ENCODE peak calls at places on chromosome 14, in five cellular contexts. S, N, K, X and E are unnamed samples.
A peak's percentile ranks its signal among the peaks of the same experiment; 100 is the strongest.

GRCh38 chr14:24705840-24706239 is 71.8 kb upstream of the GZMB start:
- DNase-seq in X (no peak), K (no peak), S (no peak), N (no peak), E (no peak)

GRCh38 chr14:68084256-68084655 is 264.7 kb downstream of the RAD51B start:
- DNase-seq in X (peak; percentile 45), N (no peak), K (no peak), S (no peak), E (no peak)

GRCh38 chr14:23380197-23381016 is 3.6 kb downstream of the CMTM5 start:
- DNase-seq in N (no peak), X (no peak), S (no peak), K (no peak), E (no peak)

GRCh38 chr14:92397140-92397815 is 74.3 kb downstream of the SLC24A4 start:
- DNase-seq in S (no peak), N (no peak), X (peak; percentile 62), K (no peak), E (no peak)

GRCh38 chr14:103391048-103391447 is 5.8 kb downstream of the MARK3 start:
- DNase-seq in S (no peak), X (peak; percentile 87), N (peak; percentile 45), K (peak; percentile 51), E (no peak)

GRCh38 chr14:92923744-92924103 is 774 bp downstream of the CHGA start:
- DNase-seq in S (no peak), K (no peak), X (no peak), N (no peak), E (no peak)

GRCh38 chr14:102759416-102759815 is 17.8 kb upstream of the TRAF3 start:
- DNase-seq in K (no peak), X (no peak), N (peak; percentile 32), S (no peak), E (no peak)

GRCh38 chr14:55780156-55780946 is 200.3 kb downstream of the KTN1 start:
- DNase-seq in K (no peak), X (peak; percentile 33), S (peak; percentile 28), N (no peak), E (no peak)

GRCh38 chr14:22610931-22611330 is 12.8 kb downstream of the ABHD4 start:
- DNase-seq in X (no peak), K (no peak), S (no peak), N (no peak), E (no peak)

GRCh38 chr14:68297011-68297410 is 477.4 kb downstream of the RAD51B start:
- DNase-seq in X (no peak), K (no peak), N (no peak), S (no peak), E (no peak)

GRCh38 chr14:63543826-63544320 is 696 bp upstream of the PPP2R5E start:
- DNase-seq in N (no peak), X (no peak), S (no peak), K (no peak), E (no peak)

GRCh38 chr14:55126089-55126488 is 3.0 kb upstream of the LGALS3 start:
- DNase-seq in S (no peak), X (no peak), K (no peak), N (no peak), E (no peak)

GRCh38 chr14:73785336-73785833 is 66.2 kb upstream of the PTGR2 start:
- DNase-seq in K (peak; percentile 49), S (no peak), N (no peak), X (peak; percentile 93), E (no peak)

GRCh38 chr14:59481407-59482119 is 2.6 kb downstream of the L3HYPDH start:
- DNase-seq in K (no peak), X (peak; percentile 60), S (no peak), N (no peak), E (no peak)

GRCh38 chr14:74704656-74705055 is 8.2 kb downstream of the AREL1 start:
- DNase-seq in N (no peak), X (no peak), K (no peak), S (no peak), E (no peak)

GRCh38 chr14:63986789-63987533 is 134.2 kb downstream of the SYNE2 start:
- DNase-seq in K (peak; percentile 33), S (no peak), X (peak; percentile 78), N (no peak), E (no peak)

GRCh38 chr14:54253195-54253947 is 143.4 kb upstream of the CDKN3 start:
- DNase-seq in S (no peak), X (peak; percentile 89), K (no peak), N (no peak), E (no peak)

GRCh38 chr14:23124337-23124954 is 5.4 kb upstream of the CEBPE start:
- DNase-seq in S (no peak), X (no peak), K (no peak), N (no peak), E (no peak)

GRCh38 chr14:49553106-49553505 is 33.1 kb downstream of the RPS29 start:
- DNase-seq in X (no peak), K (no peak), N (no peak), S (no peak), E (no peak)

GRCh38 chr14:87231336-87232026 is 761.5 kb downstream of the GALC start:
- DNase-seq in S (no peak), K (no peak), N (no peak), X (no peak), E (no peak)

GRCh38 chr14:77805703-77806102 is 5.8 kb downstream of the ADCK1 start:
- DNase-seq in N (no peak), X (no peak), S (no peak), K (no peak), E (no peak)

GRCh38 chr14:98243332-98243731 is 1028.7 kb downstream of the BCL11B start:
- DNase-seq in S (no peak), N (no peak), X (no peak), K (no peak), E (no peak)
- H3K4me1 ChIP-seq in S (no peaks in the 10 kb centered on the region), N (peaks cover 18% of the 10 kb centered on the region), X (no peaks in the 10 kb centered on the region), K (peaks cover 11% of the 10 kb centered on the region), E (no peaks in the 10 kb centered on the region)

GRCh38 chr14:36928432-36928831 is 244.0 kb downstream of the SLC25A21 start:
- DNase-seq in N (no peak), S (no peak), K (no peak), X (no peak), E (no peak)

DNA sequence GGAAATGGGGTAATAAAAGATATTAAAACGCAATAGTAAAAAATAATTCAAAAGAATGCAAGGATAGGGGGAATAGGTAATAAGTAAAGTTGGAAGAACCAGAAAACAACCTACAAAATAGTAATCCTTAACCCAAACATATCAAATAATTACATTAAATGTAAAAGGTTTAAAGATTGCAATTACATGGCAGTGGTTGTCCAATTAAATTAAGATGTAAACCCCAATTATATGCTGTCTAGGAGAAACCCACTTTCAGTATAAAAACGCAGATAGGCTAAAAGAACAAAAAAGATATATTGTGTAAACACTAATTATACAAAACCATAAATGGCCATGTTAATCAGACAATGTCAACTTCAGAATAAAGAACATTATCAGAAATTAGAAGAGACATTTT is 247.3 kb downstream of the SLC25A21 start:
- DNase-seq in K (no peak), X (no peak), N (no peak), S (no peak), E (no peak)
- H3K4me1 ChIP-seq in K (no peaks in the 10 kb centered on the region), X (no peaks in the 10 kb centered on the region), N (no peaks in the 10 kb centered on the region), S (no peaks in the 10 kb centered on the region), E (no peaks in the 10 kb centered on the region)

DNA sequence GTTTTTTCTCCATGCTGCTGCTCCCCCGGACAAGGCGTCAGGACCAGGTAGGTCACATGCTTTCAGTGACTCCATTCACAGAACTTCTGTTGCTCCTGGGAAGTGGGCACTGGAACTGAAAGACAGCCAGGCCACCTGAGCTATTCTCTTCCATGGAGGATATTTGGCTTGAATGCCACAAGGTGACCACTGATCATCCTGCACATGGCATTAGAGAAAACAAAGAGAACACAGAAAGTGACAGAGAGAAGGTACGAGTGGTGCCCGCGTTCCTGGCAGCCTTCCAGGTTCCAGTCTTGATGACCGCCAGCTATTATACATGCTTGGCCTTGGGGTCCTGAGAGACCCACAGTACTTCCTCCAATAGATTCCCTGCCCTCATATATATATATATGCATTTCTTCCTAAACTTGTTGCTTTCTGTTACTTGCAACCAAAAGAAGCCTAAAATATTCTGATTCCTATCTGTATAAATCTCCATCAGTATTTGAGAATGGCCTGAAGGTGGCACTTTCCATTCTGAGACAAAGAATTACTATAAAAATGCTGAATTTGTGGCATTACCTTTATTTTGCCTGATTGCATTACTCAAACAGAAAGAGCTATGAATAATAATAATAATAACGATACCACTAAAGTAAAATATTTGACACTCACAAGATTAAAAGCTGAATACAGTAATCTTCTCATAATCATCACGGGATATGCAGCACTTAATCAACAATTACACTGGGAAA is 174.9 kb downstream of the FOXN3 start:
- DNase-seq in K (no peak), X (no peak), N (no peak), S (no peak), E (no peak)
- H3K4me1 ChIP-seq in K (no peaks in the 10 kb centered on the region), X (peaks cover 3% of the 10 kb centered on the region), N (no peaks in the 10 kb centered on the region), S (peaks cover 49% of the 10 kb centered on the region), E (no peaks in the 10 kb centered on the region)

DNA sequence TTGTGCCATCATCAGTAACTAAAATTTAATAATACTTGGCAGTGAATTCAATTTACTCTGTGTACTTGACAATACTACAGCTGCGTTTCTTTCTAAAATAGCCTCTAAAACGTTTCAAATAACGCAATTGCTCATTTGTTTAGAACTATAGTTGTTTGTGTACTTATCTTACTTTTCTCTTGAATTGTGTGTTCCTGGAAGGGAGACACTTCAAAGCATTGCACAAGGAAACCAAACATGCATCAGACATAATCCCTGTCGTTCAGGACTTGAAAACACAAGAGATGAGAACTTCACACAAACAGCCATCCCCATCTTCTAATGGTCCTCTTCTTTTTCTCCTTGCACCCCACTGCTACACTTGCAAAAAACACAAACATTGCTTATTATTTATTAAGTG is 38.4 kb downstream of the PTGER2 start:
- DNase-seq in N (peak; percentile 42), S (no peak), X (peak; percentile 28), K (no peak), E (no peak)
- H3K4me1 ChIP-seq in N (peaks cover 73% of the 10 kb centered on the region), S (peaks cover 5% of the 10 kb centered on the region), X (peaks cover 28% of the 10 kb centered on the region), K (peaks cover 20% of the 10 kb centered on the region), E (no peaks in the 10 kb centered on the region)

GRCh38 chr14:45038256-45038655 is 45.7 kb upstream of the PRPF39 start:
- DNase-seq in N (no peak), X (no peak), S (no peak), K (no peak), E (no peak)

GRCh38 chr14:45039390-45039789 is 44.5 kb upstream of the PRPF39 start:
- DNase-seq in N (no peak), X (no peak), K (no peak), S (no peak), E (no peak)

GRCh38 chr14:45038865-45039264 is 45.1 kb upstream of the PRPF39 start:
- DNase-seq in X (no peak), S (no peak), N (peak; percentile 27), K (no peak), E (no peak)

GRCh38 chr14:45034730-45035129 is 49.2 kb upstream of the PRPF39 start:
- DNase-seq in N (no peak), X (no peak), K (no peak), S (no peak), E (no peak)
- H3K4me1 ChIP-seq in N (no peaks in the 10 kb centered on the region), X (no peaks in the 10 kb centered on the region), K (no peaks in the 10 kb centered on the region), S (no peaks in the 10 kb centered on the region), E (no peaks in the 10 kb centered on the region)